ENCODE peak calls at places on chromosomes 7 and 10, in seven cellular contexts. E, C, D, K, X, M and N are unnamed samples.
A peak's percentile ranks its signal among the peaks of the same experiment; 100 is the strongest.

GRCh38 chr7:20786779-20787651 is at the start of gene SP8:
- DNase-seq in E (no peak), C (no peak), D (no peak), K (no peak), X (no peak), M (peak; percentile 39), N (no peak)

GRCh38 chr10:70477661-70478162 is 855 bp upstream of the PALD1 start:
- DNase-seq in E (no peak), C (peak; percentile 82), D (peak; percentile 28), K (no peak), X (no peak), M (peak; percentile 86), N (peak; percentile 66)

GRCh38 chr10:58870070-58870469 is 306.4 kb upstream of the PHYHIPL start:
- DNase-seq in E (no peak), C (no peak), D (no peak), K (no peak), X (no peak), M (no peak), N (no peak)

GRCh38 chr7:47298636-47299035 is 283.3 kb downstream of the TNS3 start:
- DNase-seq in E (no peak), C (no peak), D (no peak), K (no peak), X (no peak), M (no peak), N (no peak)

GRCh38 chr7:101538596-101539459 is 90.3 kb downstream of the MYL10 start:
- DNase-seq in E (peak; percentile 66), C (no peak), D (peak; percentile 55), K (peak; percentile 87), X (no peak), M (peak; percentile 40), N (peak; percentile 41)

GRCh38 chr10:97336942-97337719 is 2.6 kb upstream of the FRAT2 start:
- DNase-seq in E (no peak), C (peak; percentile 87), D (no peak), K (no peak), X (peak; percentile 78), M (no peak), N (no peak)

GRCh38 chr10:76082956-76083355 is 651.5 kb downstream of the LRMDA start:
- DNase-seq in E (no peak), C (no peak), D (peak; percentile 52), K (no peak), X (peak; percentile 99), M (no peak), N (no peak)

GRCh38 chr10:98269435-98269912 is 1.5 kb upstream of the LOXL4 start:
- DNase-seq in E (peak; percentile 76), C (peak; percentile 88), D (peak; percentile 89), K (peak; percentile 64), X (no peak), M (no peak), N (no peak)

GRCh38 chr7:124056234-124056633 is 23.4 kb upstream of the TMEM229A start:
- DNase-seq in E (no peak), C (no peak), D (no peak), K (no peak), X (no peak), M (no peak), N (no peak)

GRCh38 chr10:45418417-45418858 is 44.4 kb downstream of the ALOX5 start:
- DNase-seq in E (no peak), C (no peak), D (no peak), K (no peak), X (no peak), M (no peak), N (no peak)

GRCh38 chr7:120725376-120726039 is 132.4 kb downstream of the TSPAN12 start:
- DNase-seq in E (no peak), C (no peak), D (peak; percentile 69), K (no peak), X (no peak), M (peak; percentile 4), N (no peak)

GRCh38 chr10:70996549-70996948 is 108.2 kb upstream of the PCBD1 start:
- DNase-seq in E (no peak), C (no peak), D (no peak), K (no peak), X (no peak), M (no peak), N (no peak)

GRCh38 chr10:132397671-132398565 is 918 bp downstream of the PWWP2B start:
- DNase-seq in E (peak; percentile 73), C (peak; percentile 53), D (peak; percentile 45), K (peak; percentile 78), X (no peak), M (peak; percentile 34), N (no peak)

GRCh38 chr7:37411444-37412034 is 37.1 kb downstream of the ELMO1 start:
- DNase-seq in E (no peak), C (no peak), D (no peak), K (no peak), X (no peak), M (peak; percentile 32), N (no peak)

GRCh38 chr7:77455334-77455733 is 39.2 kb upstream of the GSAP start:
- DNase-seq in E (no peak), C (peak; percentile 79), D (peak; percentile 80), K (no peak), X (no peak), M (no peak), N (no peak)

GRCh38 chr7:104862719-104863118 is 151.3 kb upstream of the KMT2E start:
- DNase-seq in E (no peak), C (no peak), D (peak; percentile 15), K (no peak), X (no peak), M (no peak), N (no peak)

DNA sequence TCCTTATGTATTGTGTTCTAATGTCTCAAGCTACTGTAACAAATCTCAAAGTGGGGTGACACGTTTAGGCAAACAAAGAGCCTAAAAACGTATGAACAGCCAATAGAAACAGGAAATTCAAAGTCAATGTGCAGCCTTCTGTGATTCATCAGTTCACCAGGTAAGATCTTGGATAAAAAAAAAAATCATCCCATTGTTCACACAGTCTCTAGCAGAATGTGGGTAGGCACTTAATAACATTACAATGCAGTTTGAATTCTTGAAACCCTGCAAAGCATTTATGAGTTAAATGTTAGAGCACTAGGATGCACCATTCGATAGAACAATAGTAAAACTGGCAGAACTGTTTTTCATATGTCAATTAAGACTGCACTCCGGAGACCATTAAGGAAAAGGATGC is 88.2 kb upstream of the HDAC9 start:
- DNase-seq in E (no peak), C (no peak), D (no peak), K (no peak), X (no peak), M (no peak), N (no peak)
- H3K4me1 ChIP-seq in E (no peaks in the 10 kb centered on the region), C (no peaks in the 10 kb centered on the region), D (no peaks in the 10 kb centered on the region), K (no peaks in the 10 kb centered on the region), X (no peaks in the 10 kb centered on the region), M (no peaks in the 10 kb centered on the region), N (no peaks in the 10 kb centered on the region)

DNA sequence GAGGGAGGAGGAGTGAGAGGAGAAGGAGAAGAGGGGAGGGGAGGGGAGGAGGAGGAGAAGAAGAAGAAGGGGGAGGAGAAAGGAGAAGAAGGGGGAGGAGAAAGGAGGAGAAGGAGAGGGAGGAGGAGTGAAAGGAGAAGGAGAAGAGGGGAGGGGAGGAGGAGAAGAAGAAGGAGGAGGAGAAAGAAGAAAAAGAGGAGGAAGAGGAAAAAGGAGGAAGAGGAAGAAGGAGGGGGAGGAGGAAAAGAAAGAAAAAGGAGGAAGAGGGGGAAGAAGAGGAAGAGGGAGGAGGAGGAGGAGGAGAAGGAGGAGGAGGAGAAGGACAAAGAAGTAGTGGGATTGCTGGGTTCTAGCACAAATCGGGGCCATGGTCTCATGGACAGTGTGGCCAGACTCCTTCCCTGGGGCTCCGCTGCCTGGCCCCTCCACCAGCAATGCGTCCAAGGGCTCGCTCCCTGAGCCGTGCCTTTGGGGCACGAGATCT is 4.2 kb upstream of the MAFK start:
- DNase-seq in E (no peak), C (no peak), D (no peak), K (no peak), X (no peak), M (no peak), N (no peak)
- H3K27ac ChIP-seq in E (no peak overlapping the region), C (no peak overlapping the region), D (no peak overlapping the region), K (no peak overlapping the region), X (no peak overlapping the region), M (no peak overlapping the region), N (no peak overlapping the region)

DNA sequence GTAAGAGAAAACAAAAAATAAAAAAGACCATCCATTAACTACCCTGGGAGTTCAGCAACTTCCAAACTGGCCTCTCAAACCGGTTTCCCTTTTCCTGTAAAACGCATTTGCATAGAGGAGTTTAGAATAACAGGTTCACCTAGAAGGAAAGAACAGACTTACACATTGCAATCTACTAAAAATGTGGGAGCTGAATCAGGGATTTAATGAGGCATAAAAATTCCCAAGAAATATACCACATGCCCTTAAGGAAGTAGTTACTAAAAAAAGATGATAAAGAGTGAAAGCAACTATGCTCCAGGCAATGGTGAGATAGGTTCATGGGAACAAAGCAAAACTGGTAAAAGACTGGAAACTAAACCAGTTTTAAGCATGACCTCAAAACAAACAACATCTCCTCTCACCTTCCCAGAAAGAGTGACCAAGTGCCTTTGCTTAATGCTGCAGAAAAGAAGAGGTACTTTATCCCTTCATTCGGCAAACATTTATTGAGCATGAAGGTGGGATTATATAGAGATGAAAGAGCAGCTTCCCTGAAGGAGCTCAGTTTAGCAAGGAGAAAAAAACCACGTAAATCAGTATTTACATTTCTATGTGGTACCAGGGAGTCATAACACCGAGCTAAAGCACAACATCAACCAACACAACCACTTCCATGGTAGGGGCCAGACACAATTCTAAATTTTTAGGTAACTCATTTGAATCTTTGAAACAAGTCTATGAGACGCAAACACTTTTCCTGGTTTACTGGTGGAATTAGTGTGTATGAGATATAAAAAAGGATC is 152.8 kb downstream of the SGMS1 start:
- DNase-seq in E (no peak), C (peak; percentile 100), D (no peak), K (no peak), X (no peak), M (no peak), N (no peak)
- H3K4me3 ChIP-seq in E (no peak overlapping the region), C (peak overlapping the region; percentile 33), D (no peak overlapping the region), K (no peak overlapping the region), X (no peak overlapping the region), M (peak overlapping the region; percentile 49), N (no peak overlapping the region)

DNA sequence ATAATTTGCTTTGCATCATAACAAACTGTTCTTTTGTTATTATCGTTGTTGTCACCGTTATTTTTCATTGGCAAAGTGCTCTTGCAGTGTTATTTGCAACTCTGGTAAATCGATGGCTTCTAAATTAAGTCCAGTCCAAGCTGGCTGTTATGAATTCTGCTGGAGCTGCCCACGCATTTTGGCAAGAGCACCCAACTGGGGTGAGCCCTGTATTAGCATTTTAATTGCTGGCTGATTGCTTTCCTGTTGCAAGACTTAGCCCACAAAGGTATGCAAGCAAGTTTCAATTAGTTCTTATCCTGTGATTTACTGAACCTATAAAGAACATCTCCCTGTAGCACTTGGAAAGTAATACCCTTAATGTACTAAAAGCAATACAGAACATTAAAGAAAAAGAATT is 226.8 kb downstream of the ACTR3B start:
- DNase-seq in E (no peak), C (no peak), D (no peak), K (no peak), X (no peak), M (no peak), N (no peak)
- H3K4me1 ChIP-seq in E (no peaks in the 10 kb centered on the region), C (no peaks in the 10 kb centered on the region), D (peaks cover 6% of the 10 kb centered on the region), K (no peaks in the 10 kb centered on the region), X (peaks cover 4% of the 10 kb centered on the region), M (no peaks in the 10 kb centered on the region), N (no peaks in the 10 kb centered on the region)

GRCh38 chr10:121580276-121581116 is 17.7 kb downstream of the FGFR2 start:
- DNase-seq in E (no peak), C (no peak), D (no peak), K (no peak), X (peak; percentile 77), M (no peak), N (no peak)
- H3K27ac ChIP-seq in E (peak overlapping the region; percentile 46), C (no peak overlapping the region), D (peak overlapping the region; percentile 83), K (no peak overlapping the region), X (peak overlapping the region; percentile 11), M (no peak overlapping the region), N (no peak overlapping the region)